ENCODE peak calls at places on chromosomes 6 and 20, in five cellular contexts. One of them, this sample, is unnamed.

GRCh38 chr20:1277529-1278322 is 11.6 kb downstream of the SNPH start:
- DNase-seq in right lobe of liver: no peak
- DNase-seq in right atrium auricular region: no peak
- DNase-seq in PC-3: no peak
- DNase-seq in neural progenitor cell: no peak
- DNase-seq in this sample: no peak

GRCh38 chr20:63542696-63543095 is 4.9 kb downstream of the SRMS start:
- DNase-seq in right lobe of liver: no peak
- DNase-seq in neural progenitor cell: no peak
- DNase-seq in PC-3: no peak
- DNase-seq in right atrium auricular region: no peak
- DNase-seq in this sample: no peak

GRCh38 chr20:37534401-37535157 is 6.9 kb upstream of the BLCAP start:
- DNase-seq in right lobe of liver: peak; percentile 44
- DNase-seq in PC-3: peak; percentile 96
- DNase-seq in right atrium auricular region: peak; percentile 66
- DNase-seq in neural progenitor cell: peak; percentile 86
- DNase-seq in this sample: peak; percentile 97

GRCh38 chr6:28758818-28759235 is 165.0 kb downstream of the TRIM27 start:
- DNase-seq in right atrium auricular region: no peak
- DNase-seq in neural progenitor cell: no peak
- DNase-seq in PC-3: no peak
- DNase-seq in right lobe of liver: no peak
- DNase-seq in this sample: no peak

GRCh38 chr6:133057352-133057751 is 183.8 kb upstream of the EYA4 start:
- DNase-seq in neural progenitor cell: no peak
- DNase-seq in right lobe of liver: no peak
- DNase-seq in right atrium auricular region: no peak
- DNase-seq in PC-3: no peak
- DNase-seq in this sample: no peak

GRCh38 chr6:157813757-157814455 is 9.1 kb upstream of the SNX9 start:
- DNase-seq in right atrium auricular region: no peak
- DNase-seq in PC-3: peak; percentile 51
- DNase-seq in neural progenitor cell: no peak
- DNase-seq in right lobe of liver: no peak
- DNase-seq in this sample: no peak

GRCh38 chr6:28907394-28907793 is 16.4 kb downstream of the TRIM27 start:
- DNase-seq in neural progenitor cell: no peak
- DNase-seq in right atrium auricular region: no peak
- DNase-seq in PC-3: peak; percentile 33
- DNase-seq in right lobe of liver: no peak
- DNase-seq in this sample: no peak

GRCh38 chr6:19896580-19897010 is 59.4 kb downstream of the ID4 start:
- DNase-seq in neural progenitor cell: no peak
- DNase-seq in PC-3: peak; percentile 11
- DNase-seq in right lobe of liver: no peak
- DNase-seq in right atrium auricular region: no peak
- DNase-seq in this sample: peak; percentile 2

GRCh38 chr20:46978871-46979536 is 84.4 kb downstream of the EYA2 start:
- DNase-seq in right lobe of liver: no peak
- DNase-seq in right atrium auricular region: no peak
- DNase-seq in PC-3: no peak
- DNase-seq in neural progenitor cell: no peak
- DNase-seq in this sample: peak; percentile 100

GRCh38 chr6:4049246-4049645 is 29.7 kb downstream of the FAM217A start:
- DNase-seq in neural progenitor cell: no peak
- DNase-seq in PC-3: no peak
- DNase-seq in right atrium auricular region: no peak
- DNase-seq in right lobe of liver: no peak
- DNase-seq in this sample: no peak
- H3K27ac ChIP-seq in neural progenitor cell: no peak overlapping the region
- H3K27ac ChIP-seq in PC-3: no peak overlapping the region
- H3K27ac ChIP-seq in right atrium auricular region: no peak overlapping the region
- H3K27ac ChIP-seq in right lobe of liver: no peak overlapping the region
- H3K27ac ChIP-seq in this sample: no peak overlapping the region

GRCh38 chr20:25865715-25866656 is 169.3 kb upstream of the ZNF337 start:
- DNase-seq in neural progenitor cell: peak; percentile 90
- DNase-seq in right atrium auricular region: peak; percentile 83
- DNase-seq in right lobe of liver: peak; percentile 85
- DNase-seq in PC-3: peak; percentile 76
- DNase-seq in this sample: peak; percentile 46
- H3K4me3 ChIP-seq in neural progenitor cell: peak overlapping the region; percentile 38
- H3K4me3 ChIP-seq in right atrium auricular region: peak overlapping the region; percentile 23
- H3K4me3 ChIP-seq in right lobe of liver: peak overlapping the region; percentile 18
- H3K4me3 ChIP-seq in PC-3: peak overlapping the region; percentile 62
- H3K4me3 ChIP-seq in this sample: peak overlapping the region; percentile 40

GRCh38 chr6:167573461-167574215 is 248.8 kb downstream of the TTLL2 start:
- DNase-seq in right atrium auricular region: peak; percentile 60
- DNase-seq in neural progenitor cell: no peak
- DNase-seq in right lobe of liver: peak; percentile 77
- DNase-seq in PC-3: no peak
- DNase-seq in this sample: peak; percentile 74
- H3K27ac ChIP-seq in right atrium auricular region: peak overlapping the region; percentile 61
- H3K27ac ChIP-seq in neural progenitor cell: no peak overlapping the region
- H3K27ac ChIP-seq in right lobe of liver: peak overlapping the region; percentile 58
- H3K27ac ChIP-seq in PC-3: no peak overlapping the region
- H3K27ac ChIP-seq in this sample: peak overlapping the region; percentile 93

GRCh38 chr6:105135056-105135455 is 44.8 kb downstream of the POPDC3 start:
- DNase-seq in right lobe of liver: no peak
- DNase-seq in PC-3: peak; percentile 3
- DNase-seq in neural progenitor cell: peak; percentile 40
- DNase-seq in right atrium auricular region: no peak
- DNase-seq in this sample: peak; percentile 67
- H3K4me3 ChIP-seq in right lobe of liver: no peak overlapping the region
- H3K4me3 ChIP-seq in PC-3: no peak overlapping the region
- H3K4me3 ChIP-seq in neural progenitor cell: no peak overlapping the region
- H3K4me3 ChIP-seq in right atrium auricular region: peak overlapping the region; percentile 87
- H3K4me3 ChIP-seq in this sample: peak overlapping the region; percentile 99

GRCh38 chr20:13735829-13736228 is 48.9 kb downstream of the ESF1 start:
- DNase-seq in neural progenitor cell: no peak
- DNase-seq in PC-3: no peak
- DNase-seq in right lobe of liver: no peak
- DNase-seq in right atrium auricular region: no peak
- DNase-seq in this sample: no peak
- H3K27ac ChIP-seq in neural progenitor cell: no peak overlapping the region
- H3K27ac ChIP-seq in PC-3: no peak overlapping the region
- H3K27ac ChIP-seq in right lobe of liver: no peak overlapping the region
- H3K27ac ChIP-seq in right atrium auricular region: peak overlapping the region; percentile 52
- H3K27ac ChIP-seq in this sample: no peak overlapping the region

GRCh38 chr6:17064975-17065374 is 36.9 kb upstream of the STMND1 start:
- DNase-seq in PC-3: peak; percentile 7
- DNase-seq in right lobe of liver: no peak
- DNase-seq in right atrium auricular region: no peak
- DNase-seq in neural progenitor cell: no peak
- DNase-seq in this sample: no peak
- H3K4me3 ChIP-seq in PC-3: no peak overlapping the region
- H3K4me3 ChIP-seq in right lobe of liver: no peak overlapping the region
- H3K4me3 ChIP-seq in right atrium auricular region: no peak overlapping the region
- H3K4me3 ChIP-seq in neural progenitor cell: no peak overlapping the region
- H3K4me3 ChIP-seq in this sample: no peak overlapping the region

This sample was measured in SJCRH30.